ENCODE peak calls at places on chromosomes 11 and 22, in nine cellular contexts. K, R, P, M, L, F, C, Y and B are unnamed samples.

GRCh38 chr11:78689558-78690153 is 115.0 kb upstream of the NARS2 start:
- DNase-seq in K (peak; percentile 22), R (no peak), P (no peak), M (no peak), L (no peak), F (no peak), C (no peak), Y (no peak), B (no peak)

GRCh38 chr22:35986085-35986484 is 42.5 kb downstream of the RBFOX2 start:
- DNase-seq in K (no peak), R (no peak), P (no peak), M (no peak), L (no peak), F (no peak), C (no peak), Y (no peak), B (no peak)

GRCh38 chr22:27488456-27489224 is 312.9 kb downstream of the MN1 start:
- DNase-seq in K (no peak), R (peak; percentile 39), P (no peak), M (no peak), L (no peak), F (no peak), C (no peak), Y (no peak), B (no peak)

GRCh38 chr11:72771507-72771906 is 19.3 kb upstream of the ARAP1 start:
- DNase-seq in K (no peak), R (no peak), P (no peak), M (peak; percentile 56), L (no peak), F (no peak), C (no peak), Y (no peak), B (no peak)

GRCh38 chr11:8533332-8533731 is 60.7 kb downstream of the STK33 start:
- DNase-seq in K (no peak), R (no peak), P (no peak), M (no peak), L (no peak), F (no peak), C (no peak), Y (no peak), B (no peak)

GRCh38 chr11:91926967-91927366 is 297.7 kb upstream of the FAT3 start:
- DNase-seq in K (peak; percentile 90), R (no peak), P (no peak), M (no peak), L (peak; percentile 40), F (no peak), C (no peak), Y (no peak), B (no peak)

GRCh38 chr11:64364435-64364834 is 5.5 kb downstream of the RPS6KA4 start:
- DNase-seq in K (no peak), R (no peak), P (no peak), M (no peak), L (no peak), F (no peak), C (no peak), Y (no peak), B (no peak)

GRCh38 chr11:1827095-1827797 is 7.5 kb upstream of the SYT8 start:
- DNase-seq in K (peak; percentile 72), R (peak; percentile 90), P (peak; percentile 55), M (no peak), L (peak; percentile 71), F (peak; percentile 65), C (no peak), Y (peak; percentile 82), B (peak; percentile 59)

GRCh38 chr11:68930991-68931855 is 27.5 kb downstream of the IGHMBP2 start:
- DNase-seq in K (no peak), R (no peak), P (no peak), M (no peak), L (no peak), F (no peak), C (no peak), Y (peak; percentile 54), B (no peak)

GRCh38 chr22:21587803-21588611 is 20.5 kb downstream of the UBE2L3 start:
- DNase-seq in K (no peak), R (no peak), P (no peak), M (peak; percentile 93), L (peak; percentile 22), F (no peak), C (no peak), Y (no peak), B (no peak)

GRCh38 chr11:4146070-4146764 is 51.6 kb downstream of the RRM1 start:
- DNase-seq in K (no peak), R (no peak), P (no peak), M (peak; percentile 70), L (no peak), F (no peak), C (no peak), Y (no peak), B (no peak)

GRCh38 chr11:3823303-3823702 is 14.9 kb downstream of the PGAP2 start:
- DNase-seq in K (no peak), R (no peak), P (no peak), M (no peak), L (no peak), F (no peak), C (no peak), Y (no peak), B (no peak)

GRCh38 chr11:2271327-2272240 is 1.2 kb upstream of the ASCL2 start:
- DNase-seq in K (peak; percentile 60), R (peak; percentile 24), P (no peak), M (no peak), L (no peak), F (peak; percentile 70), C (peak; percentile 6), Y (peak; percentile 65), B (no peak)

GRCh38 chr11:131099746-131100145 is 183.5 kb upstream of the SNX19 start:
- DNase-seq in K (no peak), R (no peak), P (no peak), M (no peak), L (no peak), F (no peak), C (no peak), Y (no peak), B (no peak)

DNA sequence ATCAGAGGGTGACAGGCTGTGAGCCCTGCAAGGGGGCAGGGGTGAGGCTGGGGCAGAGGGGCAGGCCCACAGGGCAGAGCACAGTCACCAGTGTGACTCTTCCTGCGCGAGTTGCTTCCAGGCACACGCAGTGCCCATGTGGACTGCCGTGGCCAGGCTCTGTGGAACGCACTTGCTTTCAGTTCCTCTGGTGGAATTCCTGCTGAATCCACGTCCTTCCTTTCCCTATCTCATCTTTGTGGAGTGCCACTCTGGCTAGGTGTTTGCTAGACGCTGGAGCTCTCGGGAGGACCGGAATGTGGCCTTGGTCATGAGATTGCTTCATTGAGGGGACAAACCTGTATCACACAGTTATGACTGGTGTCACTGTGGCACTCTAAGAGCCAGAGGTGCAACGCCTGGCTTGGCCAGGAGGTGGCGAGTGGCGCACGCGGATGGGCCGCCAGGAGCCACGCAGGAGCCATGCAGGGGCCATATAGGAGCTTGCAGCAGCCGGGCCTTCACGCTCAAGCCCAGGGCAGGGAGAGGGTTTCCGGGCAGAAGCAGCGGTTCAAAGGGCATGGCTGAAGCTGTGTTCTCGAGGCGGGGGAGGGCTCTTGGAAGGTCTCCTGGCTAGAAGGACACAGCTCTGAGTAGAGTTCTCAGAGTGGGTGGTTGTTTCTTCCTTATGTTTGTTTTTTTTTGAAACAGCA is 36.1 kb downstream of the TBC1D22A start:
- DNase-seq in K (peak; percentile 77), R (peak; percentile 81), P (peak; percentile 66), M (peak; percentile 65), L (peak; percentile 82), F (peak; percentile 65), C (peak; percentile 79), Y (peak; percentile 95), B (peak; percentile 78)
- TF ChIP-seq EP300 in K (no peak), R (no peak), P (no peak), M (no peak), L (no peak), F (no peak), C (no peak), Y (peak; percentile 20), B (no peak)

DNA sequence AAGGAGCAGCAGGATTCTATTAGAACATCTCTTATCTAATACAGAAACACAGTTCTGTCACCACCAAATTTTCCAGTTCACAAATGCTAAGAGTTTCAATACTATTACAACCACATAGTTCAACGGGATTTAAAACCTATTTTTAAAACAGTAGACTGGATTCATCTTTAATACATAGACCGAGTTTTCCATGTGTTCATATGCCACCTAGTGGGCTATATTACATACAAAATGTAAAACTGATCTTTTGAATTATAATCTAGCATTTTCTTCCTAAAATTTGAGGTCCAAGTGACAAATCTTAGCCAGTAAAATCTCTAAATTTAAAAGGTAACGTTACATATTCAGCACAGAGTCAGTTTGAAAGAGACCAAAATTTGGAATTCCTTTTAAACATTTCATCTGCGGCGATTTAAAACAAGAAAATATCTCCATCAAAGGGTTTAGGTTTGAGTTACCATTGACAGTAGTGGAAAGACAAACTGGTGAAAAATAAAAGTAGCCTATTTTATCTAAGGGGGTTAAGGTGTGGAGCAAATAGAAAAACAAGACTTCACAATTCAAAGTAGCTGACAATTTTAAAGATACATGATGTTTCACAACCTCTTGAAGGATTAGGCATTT is 269.3 kb upstream of the MPPED2 start:
- DNase-seq in K (no peak), R (no peak), P (no peak), M (no peak), L (no peak), F (no peak), C (no peak), Y (no peak), B (no peak)
- TF ChIP-seq CTCF in K (no peak), R (peak; percentile 19), P (peak; percentile 44), M (peak; percentile 19), L (peak; percentile 40), F (peak; percentile 25), C (no peak), Y (no peak), B (peak; percentile 59)

GRCh38 chr11:16403448-16403803 is 47.1 kb upstream of the SOX6 start:
- DNase-seq in K (no peak), R (no peak), P (no peak), M (no peak), L (no peak), F (no peak), C (no peak), Y (no peak), B (no peak)

GRCh38 chr11:16406226-16406625 is 49.9 kb upstream of the SOX6 start:
- DNase-seq in K (no peak), R (no peak), P (no peak), M (no peak), L (no peak), F (no peak), C (no peak), Y (no peak), B (no peak)

GRCh38 chr11:16403851-16404250 is 47.5 kb upstream of the SOX6 start:
- DNase-seq in K (no peak), R (no peak), P (no peak), M (no peak), L (no peak), F (no peak), C (no peak), Y (no peak), B (no peak)

GRCh38 chr11:16402654-16403447 is 46.5 kb upstream of the SOX6 start:
- DNase-seq in K (no peak), R (no peak), P (no peak), M (no peak), L (no peak), F (no peak), C (no peak), Y (no peak), B (no peak)

GRCh38 chr11:16404781-16405180 is 48.4 kb upstream of the SOX6 start:
- DNase-seq in K (no peak), R (no peak), P (no peak), M (no peak), L (no peak), F (no peak), C (no peak), Y (no peak), B (no peak)
- TF ChIP-seq EP300 in K (no peak), R (no peak), P (no peak), M (no peak), L (no peak), F (no peak), C (no peak), Y (no peak), B (no peak)

GRCh38 chr11:119389611-119390254 is 8.2 kb upstream of the USP2 start:
- DNase-seq in K (no peak), R (no peak), P (peak; percentile 40), M (no peak), L (no peak), F (no peak), C (no peak), Y (no peak), B (no peak)
- TF ChIP-seq CTCF in K (no peak), R (no peak), P (no peak), M (peak; percentile 54), L (peak; percentile 19), F (no peak), C (no peak), Y (no peak), B (peak; percentile 11)